ENCODE peak calls at places on chromosomes 4 and X, in six cellular contexts. One of them, this sample, is unnamed.
A peak's percentile ranks its signal among the peaks of the same experiment; 100 is the strongest.

GRCh38 chr4:117400039-117400835 is 314.9 kb upstream of the TRAM1L1 start:
- DNase-seq in NCI-H774: no peak
- DNase-seq in naive thymus-derived CD8-positive, alpha-beta T cell: no peak
- DNase-seq in heart right ventricle: no peak
- DNase-seq in stimulated activated effector memory CD8-positive, alpha-beta T cell treated with anti-CD3 and anti-CD28 coated beads, Interleukin-12 subunit alpha, Interleukin-12 subunit beta, amount 100 ng/mL, for 72 hours: no peak
- DNase-seq in AML-193: no peak
- DNase-seq in this sample: no peak

GRCh38 chr4:77174426-77174825 is 17.4 kb downstream of the CCNG2 start:
- DNase-seq in heart right ventricle: no peak
- DNase-seq in AML-193: no peak
- DNase-seq in NCI-H774: no peak
- DNase-seq in naive thymus-derived CD8-positive, alpha-beta T cell: no peak
- DNase-seq in stimulated activated effector memory CD8-positive, alpha-beta T cell treated with anti-CD3 and anti-CD28 coated beads, Interleukin-12 subunit alpha, Interleukin-12 subunit beta, amount 100 ng/mL, for 72 hours: no peak
- DNase-seq in this sample: no peak

GRCh38 chr4:27318740-27319139 is 458.1 kb downstream of the STIM2 start:
- DNase-seq in stimulated activated effector memory CD8-positive, alpha-beta T cell treated with anti-CD3 and anti-CD28 coated beads, Interleukin-12 subunit alpha, Interleukin-12 subunit beta, amount 100 ng/mL, for 72 hours: no peak
- DNase-seq in naive thymus-derived CD8-positive, alpha-beta T cell: no peak
- DNase-seq in AML-193: peak; percentile 32
- DNase-seq in heart right ventricle: no peak
- DNase-seq in NCI-H774: no peak
- DNase-seq in this sample: no peak

GRCh38 chr4:83708500-83709175 is 172.7 kb downstream of the GPAT3 start:
- DNase-seq in AML-193: no peak
- DNase-seq in NCI-H774: no peak
- DNase-seq in stimulated activated effector memory CD8-positive, alpha-beta T cell treated with anti-CD3 and anti-CD28 coated beads, Interleukin-12 subunit alpha, Interleukin-12 subunit beta, amount 100 ng/mL, for 72 hours: no peak
- DNase-seq in heart right ventricle: no peak
- DNase-seq in naive thymus-derived CD8-positive, alpha-beta T cell: no peak
- DNase-seq in this sample: no peak

GRCh38 chrX:13009844-13010243 is 34.6 kb downstream of the FAM9C start:
- DNase-seq in AML-193: no peak
- DNase-seq in naive thymus-derived CD8-positive, alpha-beta T cell: no peak
- DNase-seq in heart right ventricle: no peak
- DNase-seq in NCI-H774: no peak
- DNase-seq in stimulated activated effector memory CD8-positive, alpha-beta T cell treated with anti-CD3 and anti-CD28 coated beads, Interleukin-12 subunit alpha, Interleukin-12 subunit beta, amount 100 ng/mL, for 72 hours: no peak
- DNase-seq in this sample: no peak

GRCh38 chr4:11323771-11324170 is 104.9 kb downstream of the HS3ST1 start:
- DNase-seq in stimulated activated effector memory CD8-positive, alpha-beta T cell treated with anti-CD3 and anti-CD28 coated beads, Interleukin-12 subunit alpha, Interleukin-12 subunit beta, amount 100 ng/mL, for 72 hours: no peak
- DNase-seq in AML-193: no peak
- DNase-seq in NCI-H774: no peak
- DNase-seq in naive thymus-derived CD8-positive, alpha-beta T cell: no peak
- DNase-seq in heart right ventricle: no peak
- DNase-seq in this sample: no peak

GRCh38 chrX:46791927-46792825 is 33.3 kb upstream of the SLC9A7 start:
- DNase-seq in stimulated activated effector memory CD8-positive, alpha-beta T cell treated with anti-CD3 and anti-CD28 coated beads, Interleukin-12 subunit alpha, Interleukin-12 subunit beta, amount 100 ng/mL, for 72 hours: no peak
- DNase-seq in naive thymus-derived CD8-positive, alpha-beta T cell: no peak
- DNase-seq in heart right ventricle: no peak
- DNase-seq in AML-193: peak; percentile 76
- DNase-seq in NCI-H774: no peak
- DNase-seq in this sample: no peak

GRCh38 chrX:17637235-17637634 is 100.1 kb upstream of the SCML1 start:
- DNase-seq in AML-193: no peak
- DNase-seq in NCI-H774: no peak
- DNase-seq in stimulated activated effector memory CD8-positive, alpha-beta T cell treated with anti-CD3 and anti-CD28 coated beads, Interleukin-12 subunit alpha, Interleukin-12 subunit beta, amount 100 ng/mL, for 72 hours: no peak
- DNase-seq in naive thymus-derived CD8-positive, alpha-beta T cell: no peak
- DNase-seq in heart right ventricle: no peak
- DNase-seq in this sample: no peak

GRCh38 chr4:2933566-2934076 is 29.6 kb downstream of the NOP14 start:
- DNase-seq in heart right ventricle: no peak
- DNase-seq in NCI-H774: no peak
- DNase-seq in naive thymus-derived CD8-positive, alpha-beta T cell: no peak
- DNase-seq in AML-193: no peak
- DNase-seq in stimulated activated effector memory CD8-positive, alpha-beta T cell treated with anti-CD3 and anti-CD28 coated beads, Interleukin-12 subunit alpha, Interleukin-12 subunit beta, amount 100 ng/mL, for 72 hours: no peak
- DNase-seq in this sample: no peak

GRCh38 chr4:2535386-2536192 is 858 bp upstream of the FAM193A start:
- DNase-seq in heart right ventricle: peak; percentile 53
- DNase-seq in naive thymus-derived CD8-positive, alpha-beta T cell: peak; percentile 74
- DNase-seq in AML-193: peak; percentile 53
- DNase-seq in NCI-H774: no peak
- DNase-seq in stimulated activated effector memory CD8-positive, alpha-beta T cell treated with anti-CD3 and anti-CD28 coated beads, Interleukin-12 subunit alpha, Interleukin-12 subunit beta, amount 100 ng/mL, for 72 hours: peak; percentile 81
- DNase-seq in this sample: peak; percentile 52

GRCh38 chr4:121514443-121514842 is 133.6 kb upstream of the QRFPR start:
- DNase-seq in NCI-H774: no peak
- DNase-seq in heart right ventricle: no peak
- DNase-seq in AML-193: no peak
- DNase-seq in stimulated activated effector memory CD8-positive, alpha-beta T cell treated with anti-CD3 and anti-CD28 coated beads, Interleukin-12 subunit alpha, Interleukin-12 subunit beta, amount 100 ng/mL, for 72 hours: no peak
- DNase-seq in naive thymus-derived CD8-positive, alpha-beta T cell: no peak
- DNase-seq in this sample: no peak

GRCh38 chrX:100654256-100654655 is 10.3 kb downstream of the SRPX2 start:
- DNase-seq in AML-193: no peak
- DNase-seq in heart right ventricle: no peak
- DNase-seq in naive thymus-derived CD8-positive, alpha-beta T cell: no peak
- DNase-seq in NCI-H774: no peak
- DNase-seq in stimulated activated effector memory CD8-positive, alpha-beta T cell treated with anti-CD3 and anti-CD28 coated beads, Interleukin-12 subunit alpha, Interleukin-12 subunit beta, amount 100 ng/mL, for 72 hours: no peak
- DNase-seq in this sample: no peak

GRCh38 chr4:137253949-137254348 is 278.3 kb downstream of the PCDH18 start:
- DNase-seq in heart right ventricle: no peak
- DNase-seq in naive thymus-derived CD8-positive, alpha-beta T cell: no peak
- DNase-seq in stimulated activated effector memory CD8-positive, alpha-beta T cell treated with anti-CD3 and anti-CD28 coated beads, Interleukin-12 subunit alpha, Interleukin-12 subunit beta, amount 100 ng/mL, for 72 hours: no peak
- DNase-seq in AML-193: no peak
- DNase-seq in NCI-H774: no peak
- DNase-seq in this sample: no peak

GRCh38 chrX:153885968-153886903 is at the start of gene L1CAM:
- DNase-seq in heart right ventricle: no peak
- DNase-seq in AML-193: no peak
- DNase-seq in naive thymus-derived CD8-positive, alpha-beta T cell: no peak
- DNase-seq in NCI-H774: peak; percentile 27
- DNase-seq in stimulated activated effector memory CD8-positive, alpha-beta T cell treated with anti-CD3 and anti-CD28 coated beads, Interleukin-12 subunit alpha, Interleukin-12 subunit beta, amount 100 ng/mL, for 72 hours: no peak
- DNase-seq in this sample: no peak

GRCh38 chrX:129600981-129601424 is 53.8 kb downstream of the APLN start:
- DNase-seq in naive thymus-derived CD8-positive, alpha-beta T cell: no peak
- DNase-seq in AML-193: peak; percentile 40
- DNase-seq in NCI-H774: peak; percentile 15
- DNase-seq in stimulated activated effector memory CD8-positive, alpha-beta T cell treated with anti-CD3 and anti-CD28 coated beads, Interleukin-12 subunit alpha, Interleukin-12 subunit beta, amount 100 ng/mL, for 72 hours: no peak
- DNase-seq in heart right ventricle: no peak
- DNase-seq in this sample: peak; percentile 22

GRCh38 chr4:161658658-161659057 is 505.1 kb downstream of the FSTL5 start:
- DNase-seq in NCI-H774: no peak
- DNase-seq in naive thymus-derived CD8-positive, alpha-beta T cell: no peak
- DNase-seq in stimulated activated effector memory CD8-positive, alpha-beta T cell treated with anti-CD3 and anti-CD28 coated beads, Interleukin-12 subunit alpha, Interleukin-12 subunit beta, amount 100 ng/mL, for 72 hours: no peak
- DNase-seq in heart right ventricle: no peak
- DNase-seq in AML-193: no peak
- DNase-seq in this sample: no peak

GRCh38 chr4:40294339-40294738 is 40.8 kb upstream of the CHRNA9 start:
- DNase-seq in heart right ventricle: no peak
- DNase-seq in naive thymus-derived CD8-positive, alpha-beta T cell: no peak
- DNase-seq in NCI-H774: no peak
- DNase-seq in AML-193: no peak
- DNase-seq in stimulated activated effector memory CD8-positive, alpha-beta T cell treated with anti-CD3 and anti-CD28 coated beads, Interleukin-12 subunit alpha, Interleukin-12 subunit beta, amount 100 ng/mL, for 72 hours: no peak
- DNase-seq in this sample: no peak

GRCh38 chr4:7876096-7876993 is 63.3 kb downstream of the AFAP1 start:
- DNase-seq in stimulated activated effector memory CD8-positive, alpha-beta T cell treated with anti-CD3 and anti-CD28 coated beads, Interleukin-12 subunit alpha, Interleukin-12 subunit beta, amount 100 ng/mL, for 72 hours: peak; percentile 59
- DNase-seq in NCI-H774: no peak
- DNase-seq in AML-193: no peak
- DNase-seq in heart right ventricle: no peak
- DNase-seq in naive thymus-derived CD8-positive, alpha-beta T cell: no peak
- DNase-seq in this sample: peak; percentile 11

GRCh38 chr4:96073446-96073845 is 233.6 kb downstream of the PDHA2 start:
- DNase-seq in NCI-H774: no peak
- DNase-seq in naive thymus-derived CD8-positive, alpha-beta T cell: no peak
- DNase-seq in heart right ventricle: no peak
- DNase-seq in stimulated activated effector memory CD8-positive, alpha-beta T cell treated with anti-CD3 and anti-CD28 coated beads, Interleukin-12 subunit alpha, Interleukin-12 subunit beta, amount 100 ng/mL, for 72 hours: no peak
- DNase-seq in AML-193: no peak
- DNase-seq in this sample: no peak

GRCh38 chr4:144750348-144750747 is 104.4 kb downstream of the HHIP start:
- DNase-seq in stimulated activated effector memory CD8-positive, alpha-beta T cell treated with anti-CD3 and anti-CD28 coated beads, Interleukin-12 subunit alpha, Interleukin-12 subunit beta, amount 100 ng/mL, for 72 hours: no peak
- DNase-seq in naive thymus-derived CD8-positive, alpha-beta T cell: no peak
- DNase-seq in heart right ventricle: no peak
- DNase-seq in AML-193: no peak
- DNase-seq in NCI-H774: peak; percentile 10
- DNase-seq in this sample: no peak

GRCh38 chr4:158253350-158253980 is 43.2 kb downstream of the TMEM144 start:
- DNase-seq in AML-193: peak; percentile 45
- DNase-seq in NCI-H774: no peak
- DNase-seq in stimulated activated effector memory CD8-positive, alpha-beta T cell treated with anti-CD3 and anti-CD28 coated beads, Interleukin-12 subunit alpha, Interleukin-12 subunit beta, amount 100 ng/mL, for 72 hours: peak; percentile 54
- DNase-seq in naive thymus-derived CD8-positive, alpha-beta T cell: no peak
- DNase-seq in heart right ventricle: no peak
- DNase-seq in this sample: no peak

GRCh38 chr4:73069338-73070071 is at the start of gene COX18:
- DNase-seq in heart right ventricle: peak; percentile 98
- DNase-seq in stimulated activated effector memory CD8-positive, alpha-beta T cell treated with anti-CD3 and anti-CD28 coated beads, Interleukin-12 subunit alpha, Interleukin-12 subunit beta, amount 100 ng/mL, for 72 hours: peak; percentile 97
- DNase-seq in NCI-H774: peak; percentile 97
- DNase-seq in naive thymus-derived CD8-positive, alpha-beta T cell: peak; percentile 96
- DNase-seq in AML-193: peak; percentile 92
- DNase-seq in this sample: peak; percentile 92

GRCh38 chr4:183504930-183505555 is at the start of gene ING2:
- DNase-seq in NCI-H774: peak; percentile 61
- DNase-seq in stimulated activated effector memory CD8-positive, alpha-beta T cell treated with anti-CD3 and anti-CD28 coated beads, Interleukin-12 subunit alpha, Interleukin-12 subunit beta, amount 100 ng/mL, for 72 hours: no peak
- DNase-seq in naive thymus-derived CD8-positive, alpha-beta T cell: no peak
- DNase-seq in AML-193: peak; percentile 62
- DNase-seq in heart right ventricle: no peak
- DNase-seq in this sample: no peak

GRCh38 chr4:153759407-153760226 is at the start of gene RNF175:
- DNase-seq in naive thymus-derived CD8-positive, alpha-beta T cell: no peak
- DNase-seq in heart right ventricle: no peak
- DNase-seq in NCI-H774: no peak
- DNase-seq in stimulated activated effector memory CD8-positive, alpha-beta T cell treated with anti-CD3 and anti-CD28 coated beads, Interleukin-12 subunit alpha, Interleukin-12 subunit beta, amount 100 ng/mL, for 72 hours: no peak
- DNase-seq in AML-193: no peak
- DNase-seq in this sample: peak; percentile 20

GRCh38 chrX:14003876-14004425 is 25.7 kb downstream of the GEMIN8 start:
- DNase-seq in naive thymus-derived CD8-positive, alpha-beta T cell: no peak
- DNase-seq in heart right ventricle: no peak
- DNase-seq in stimulated activated effector memory CD8-positive, alpha-beta T cell treated with anti-CD3 and anti-CD28 coated beads, Interleukin-12 subunit alpha, Interleukin-12 subunit beta, amount 100 ng/mL, for 72 hours: no peak
- DNase-seq in AML-193: no peak
- DNase-seq in NCI-H774: no peak
- DNase-seq in this sample: no peak

GRCh38 chrX:23888887-23889501 is 18.7 kb downstream of the APOO start:
- DNase-seq in naive thymus-derived CD8-positive, alpha-beta T cell: no peak
- DNase-seq in AML-193: no peak
- DNase-seq in stimulated activated effector memory CD8-positive, alpha-beta T cell treated with anti-CD3 and anti-CD28 coated beads, Interleukin-12 subunit alpha, Interleukin-12 subunit beta, amount 100 ng/mL, for 72 hours: no peak
- DNase-seq in NCI-H774: no peak
- DNase-seq in heart right ventricle: no peak
- DNase-seq in this sample: no peak

GRCh38 chrX:108203540-108203939 is 112.0 kb downstream of the ATG4A start:
- DNase-seq in AML-193: no peak
- DNase-seq in naive thymus-derived CD8-positive, alpha-beta T cell: no peak
- DNase-seq in heart right ventricle: no peak
- DNase-seq in NCI-H774: no peak
- DNase-seq in stimulated activated effector memory CD8-positive, alpha-beta T cell treated with anti-CD3 and anti-CD28 coated beads, Interleukin-12 subunit alpha, Interleukin-12 subunit beta, amount 100 ng/mL, for 72 hours: no peak
- DNase-seq in this sample: no peak

GRCh38 chr4:61277785-61278184 is 77.7 kb downstream of the ADGRL3 start:
- DNase-seq in AML-193: no peak
- DNase-seq in stimulated activated effector memory CD8-positive, alpha-beta T cell treated with anti-CD3 and anti-CD28 coated beads, Interleukin-12 subunit alpha, Interleukin-12 subunit beta, amount 100 ng/mL, for 72 hours: no peak
- DNase-seq in heart right ventricle: no peak
- DNase-seq in naive thymus-derived CD8-positive, alpha-beta T cell: no peak
- DNase-seq in NCI-H774: peak; percentile 46
- DNase-seq in this sample: no peak